ENCODE peak calls at places on chromosomes 3 and 15, in ten cellular contexts. I is stimulated activated CD8-positive, alpha-beta memory T cell treated with anti-CD3 and anti-CD28 coated beads, Interleukin-4, amount 100 ng/mL, for 1 hour; Y is cerebellar cortex; R is HS-5; J is neural progenitor cell; V is stimulated activated CD4-positive, alpha-beta T cell treated with anti-CD3 and anti-CD28 coated beads, Interleukin-4, amount 100 ng/mL, for 1 hour; M is fibroblast of lung; N is stimulated activated naive CD8-positive, alpha-beta T cell treated with anti-CD3 and anti-CD28 coated beads, Interleukin-15, amount 100 ng/mL, for 72 hours; S is naive thymus-derived CD8-positive, alpha-beta T cell; G is lung microvascular endothelial cell. F is an unnamed sample.

GRCh38 chr3:159669024-159669476 is 319.6 kb upstream of the IL12A start:
- DNase-seq in I (no peak), V (no peak), N (no peak), Y (no peak), R (peak; percentile 11), M (peak; percentile 64), S (no peak), G (no peak), J (no peak), F (peak; percentile 3)

GRCh38 chr3:74883690-74884089 is 269.2 kb upstream of the CNTN3 start:
- DNase-seq in Y (peak; percentile 14), N (no peak), R (peak; percentile 11), V (no peak), G (no peak), S (no peak), M (peak; percentile 8), I (no peak), J (peak; percentile 28), F (no peak)

GRCh38 chr3:167350245-167350862 is 29.7 kb downstream of the ZBBX start:
- DNase-seq in R (peak; percentile 26), M (peak; percentile 15), N (no peak), Y (peak; percentile 15), S (no peak), V (no peak), G (peak; percentile 25), J (peak; percentile 16), I (no peak), F (no peak)

GRCh38 chr3:45582407-45582806 is 12.1 kb upstream of the LIMD1 start:
- DNase-seq in Y (no peak), M (peak; percentile 82), R (no peak), S (no peak), N (no peak), G (no peak), V (no peak), I (no peak), J (no peak), F (no peak)

GRCh38 chr3:136733317-136733833 is 18.8 kb downstream of the STAG1 start:
- DNase-seq in Y (no peak), G (peak; percentile 53), V (no peak), J (no peak), M (no peak), R (no peak), I (no peak), S (no peak), N (no peak), F (no peak)

GRCh38 chr15:56906766-56907165 is 11.7 kb upstream of the TCF12 start:
- DNase-seq in R (no peak), M (no peak), N (no peak), S (no peak), G (no peak), I (no peak), J (no peak), Y (no peak), V (no peak), F (no peak)

GRCh38 chr3:115071611-115072010 is 75.5 kb downstream of the ZBTB20 start:
- DNase-seq in I (no peak), Y (peak; percentile 16), J (peak; percentile 8), S (no peak), V (no peak), G (peak; percentile 30), M (no peak), R (no peak), N (no peak), F (no peak)

GRCh38 chr3:126035362-126036050 is 48.4 kb downstream of the SLC41A3 start:
- DNase-seq in S (no peak), I (no peak), V (no peak), Y (no peak), N (no peak), R (no peak), G (no peak), M (no peak), J (no peak), F (no peak)

GRCh38 chr15:53833134-53833624 is 73.7 kb upstream of the WDR72 start:
- DNase-seq in S (no peak), R (no peak), J (no peak), V (no peak), I (no peak), G (no peak), M (peak; percentile 76), Y (peak; percentile 92), N (no peak), F (no peak)

GRCh38 chr3:46901061-46901460 is 23.5 kb downstream of the PTH1R start:
- DNase-seq in V (no peak), G (no peak), J (no peak), S (no peak), M (no peak), N (no peak), I (no peak), Y (no peak), R (no peak), F (no peak)

GRCh38 chr3:143484851-143485512 is 363.3 kb downstream of the SLC9A9 start:
- DNase-seq in I (no peak), M (no peak), Y (no peak), J (no peak), S (no peak), R (no peak), N (no peak), V (no peak), G (no peak), F (no peak)

F was measured in ELF-1.